ENCODE peak calls at places on chromosomes 13 and 19, in six cellular contexts. H is PC-3, J is GM23248, U is hepatocyte, R is GM12878, O is IMR-90. S is an unnamed sample. For H3K36me3 and H4K20me1, the result is how much of the 10 kb centered on the place peaks cover.

GRCh38 chr19:5865772-5866171 is 4.6 kb downstream of the FUT5 start:
- DNase-seq in H (no peak), J (no peak), U (no peak), R (no peak), O (no peak), S (no peak)

GRCh38 chr19:34990578-34991192 is 9.4 kb upstream of the GRAMD1A start:
- DNase-seq in H (no peak), J (no peak), U (no peak), R (peak), O (no peak), S (no peak)

GRCh38 chr19:38684078-38684861 is 36.8 kb downstream of the ACTN4 start:
- DNase-seq in H (peak), J (peak), U (peak), R (no peak), O (peak), S (peak)

GRCh38 chr13:113653264-113654174 is 4.5 kb downstream of the ATP4B start:
- DNase-seq in H (peak), J (no peak), U (no peak), R (no peak), O (no peak), S (no peak)

GRCh38 chr13:35887028-35887666 is 244.0 kb downstream of the DCLK1 start:
- DNase-seq in H (no peak), J (no peak), U (no peak), R (no peak), O (no peak), S (no peak)

GRCh38 chr19:722553-723101 is 13.9 kb downstream of the PALM start:
- DNase-seq in H (no peak), J (no peak), U (no peak), R (no peak), O (no peak), S (peak)

GRCh38 chr13:113232208-113233003 is 23.0 kb downstream of the CUL4A start:
- DNase-seq in H (no peak), J (no peak), U (no peak), R (no peak), O (no peak), S (no peak)

GRCh38 chr13:51019026-51019425 is 92.0 kb downstream of the C13orf42 start:
- DNase-seq in H (no peak), J (no peak), U (no peak), R (no peak), O (no peak), S (no peak)

GRCh38 chr19:19407640-19407933 is 2.1 kb downstream of the GATAD2A start:
- DNase-seq in H (no peak), J (no peak), U (no peak), R (no peak), O (no peak), S (no peak)

GRCh38 chr13:111584101-111584500 is 263.7 kb downstream of the TEX29 start:
- DNase-seq in H (no peak), J (no peak), U (no peak), R (no peak), O (no peak), S (no peak)

GRCh38 chr13:35159041-35159440 is 217.0 kb downstream of the NBEA start:
- DNase-seq in H (no peak), J (no peak), U (no peak), R (no peak), O (no peak), S (no peak)

GRCh38 chr13:28301839-28302238 is 163.5 kb downstream of the PAN3 start:
- DNase-seq in H (no peak), J (no peak), U (no peak), R (no peak), O (no peak), S (no peak)

GRCh38 chr13:50599046-50599445 is 244.4 kb downstream of the DLEU7 start:
- DNase-seq in H (no peak), J (no peak), U (no peak), R (no peak), O (no peak), S (no peak)

GRCh38 chr13:63696055-63696454 is 2280.4 kb upstream of the PCDH20 start:
- DNase-seq in H (peak), J (no peak), U (no peak), R (no peak), O (peak), S (no peak)

GRCh38 chr19:1582201-1582600 is 10.5 kb downstream of the MBD3 start:
- DNase-seq in H (no peak), J (no peak), U (no peak), R (no peak), O (no peak), S (peak)

GRCh38 chr13:109275848-109276247 is 510.5 kb downstream of the IRS2 start:
- DNase-seq in H (no peak), J (peak), U (peak), R (no peak), O (no peak), S (no peak)

GRCh38 chr19:36986601-36987000 is 70.5 kb downstream of the ZNF568 start:
- DNase-seq in H (no peak), J (no peak), U (no peak), R (no peak), O (no peak), S (no peak)

GRCh38 chr19:31385744-31386143 is 36.5 kb upstream of the TSHZ3 start:
- DNase-seq in H (no peak), J (no peak), U (no peak), R (no peak), O (no peak), S (no peak)

GRCh38 chr13:90374183-90374582 is 973.3 kb upstream of the MIR17HG start:
- DNase-seq in H (no peak), J (no peak), U (no peak), R (no peak), O (no peak), S (no peak)

GRCh38 chr19:41912899-41913475 is 15.3 kb downstream of the ERFL start:
- DNase-seq in H (no peak), J (peak), U (no peak), R (no peak), O (no peak), S (no peak)

GRCh38 chr19:955803-956746 is 28.1 kb upstream of the WDR18 start:
- DNase-seq in H (no peak), J (no peak), U (peak), R (no peak), O (no peak), S (peak)

GRCh38 chr13:28337196-28338045 is 157.5 kb downstream of the FLT1 start:
- DNase-seq in H (peak), J (peak), U (no peak), R (no peak), O (peak), S (no peak)

GRCh38 chr19:10979950-10980349 is 19.1 kb downstream of the SMARCA4 start:
- DNase-seq in H (no peak), J (peak), U (no peak), R (peak), O (no peak), S (no peak)

GRCh38 chr19:39982883-39983282 is 11.9 kb downstream of the PSMC4 start:
- DNase-seq in H (no peak), J (no peak), U (no peak), R (no peak), O (no peak), S (no peak)
- H3K36me3 ChIP-seq in H (half or more), J (under half), U (under half), R (under half), O (under half), S (under half)

DNA sequence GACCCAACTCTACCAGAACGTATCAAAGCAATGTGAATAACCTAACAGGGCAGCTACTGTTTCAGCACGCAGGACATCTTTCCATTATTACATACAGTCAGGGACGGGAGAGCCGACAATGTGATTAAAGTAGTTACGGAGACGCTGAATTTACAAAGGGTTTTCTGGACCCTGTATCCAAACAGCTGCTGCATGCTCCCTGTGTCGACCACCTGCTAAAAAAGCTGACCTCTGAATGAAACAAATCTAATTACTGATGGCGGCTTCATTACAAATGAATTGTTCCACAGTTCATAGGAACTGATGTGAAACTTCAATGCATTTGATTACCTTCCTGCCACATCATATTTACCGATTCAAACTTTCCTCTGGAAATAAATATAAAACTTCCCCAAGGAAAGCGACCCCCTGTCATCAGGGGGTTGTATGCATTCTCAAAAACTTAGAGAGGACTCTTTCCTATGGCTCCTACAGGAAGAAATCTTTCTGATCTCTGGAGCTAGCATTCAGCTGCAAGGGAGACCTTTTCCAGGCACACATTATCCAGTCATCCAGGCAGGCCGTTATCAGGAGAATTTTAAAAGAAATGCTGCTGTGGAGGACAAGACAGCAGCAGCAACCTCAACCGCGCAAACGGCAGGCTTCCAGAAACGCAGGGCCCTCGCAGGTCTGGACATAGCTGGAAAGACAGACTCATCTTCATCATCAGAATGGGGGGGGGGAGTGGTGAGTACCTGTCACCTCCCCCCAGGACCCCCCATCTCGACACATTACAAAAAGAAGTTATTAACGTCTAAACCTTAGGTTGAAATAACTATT is 3.1 kb downstream of the EFNB2 start:
- DNase-seq in H (peak), J (peak), U (peak), R (no peak), O (peak), S (no peak)
- H4K20me1 ChIP-seq in H (under half), J (under half), U (under half), R (under half), O (under half), S (under half)

DNA sequence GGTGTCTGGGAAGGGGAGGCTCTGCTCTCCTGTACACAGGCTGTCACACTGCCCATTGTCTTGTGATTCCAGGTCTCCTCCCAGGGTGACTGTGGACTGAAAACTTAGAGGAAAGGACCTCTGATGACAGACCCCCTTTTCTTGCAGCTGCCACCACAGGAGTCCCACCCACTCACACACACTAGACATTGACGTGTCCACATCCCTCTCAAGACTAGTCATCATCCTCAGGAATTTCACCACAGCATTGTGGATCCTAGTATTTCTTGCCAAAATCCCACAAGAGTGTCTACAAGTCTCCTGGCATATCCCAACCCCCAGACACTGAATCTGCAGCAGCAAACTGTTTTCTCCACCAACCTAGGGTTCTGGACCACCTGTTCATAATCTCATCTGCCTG is 5.3 kb downstream of the ZNF85 start:
- DNase-seq in H (no peak), J (peak), U (no peak), R (no peak), O (peak), S (no peak)
- H3K36me3 ChIP-seq in H (under half), J (under half), U (under half), R (under half), O (under half), S (under half)

DNA sequence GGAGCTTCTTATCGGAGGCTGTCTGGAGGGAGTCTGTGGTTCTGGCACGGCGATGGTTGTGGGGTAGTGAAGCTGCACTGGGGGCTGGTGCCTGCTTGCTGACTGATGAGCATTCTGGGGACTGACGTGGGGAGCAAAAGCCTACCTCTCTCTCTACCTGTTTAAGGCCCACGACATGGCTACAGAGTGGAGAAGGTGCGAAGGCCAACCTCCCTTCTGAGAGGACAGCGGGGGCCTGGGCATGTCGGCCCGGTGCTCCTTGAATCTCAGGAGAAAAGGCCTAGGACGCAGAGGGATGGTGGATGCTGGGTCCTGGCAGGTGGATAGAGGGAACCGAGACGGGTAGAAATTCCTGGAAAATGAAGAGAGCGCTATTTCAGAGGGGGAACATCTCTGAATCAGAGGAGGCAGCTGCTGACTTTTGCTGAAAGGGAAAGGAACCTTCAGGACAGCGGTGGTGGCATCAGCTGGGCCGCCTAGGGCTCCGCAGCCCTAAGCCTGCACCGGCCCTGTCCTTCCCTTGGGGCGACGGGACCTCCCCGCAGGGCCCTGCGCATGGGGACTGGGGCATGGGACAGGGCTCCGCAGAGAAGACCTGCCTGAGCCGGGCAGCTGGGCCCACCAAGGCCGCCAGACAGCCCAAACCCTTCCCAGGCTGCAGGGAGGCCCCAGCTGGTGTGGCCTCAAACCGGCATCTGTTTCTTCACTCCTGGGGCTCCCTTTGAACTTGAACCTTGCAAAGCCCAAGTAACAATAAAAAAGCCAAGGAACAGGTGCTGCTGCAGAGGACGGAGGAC is 35.0 kb upstream of the MEDAG start:
- DNase-seq in H (no peak), J (no peak), U (no peak), R (no peak), O (no peak), S (no peak)
- H4K20me1 ChIP-seq in H (under half), J (under half), U (under half), R (under half), O (under half), S (under half)

GRCh38 chr19:49609499-49610092 is 18.6 kb downstream of the PRR12 start:
- DNase-seq in H (no peak), J (no peak), U (no peak), R (no peak), O (no peak), S (no peak)
- H3K36me3 ChIP-seq in H (under half), J (under half), U (under half), R (under half), O (under half), S (under half)

DNA sequence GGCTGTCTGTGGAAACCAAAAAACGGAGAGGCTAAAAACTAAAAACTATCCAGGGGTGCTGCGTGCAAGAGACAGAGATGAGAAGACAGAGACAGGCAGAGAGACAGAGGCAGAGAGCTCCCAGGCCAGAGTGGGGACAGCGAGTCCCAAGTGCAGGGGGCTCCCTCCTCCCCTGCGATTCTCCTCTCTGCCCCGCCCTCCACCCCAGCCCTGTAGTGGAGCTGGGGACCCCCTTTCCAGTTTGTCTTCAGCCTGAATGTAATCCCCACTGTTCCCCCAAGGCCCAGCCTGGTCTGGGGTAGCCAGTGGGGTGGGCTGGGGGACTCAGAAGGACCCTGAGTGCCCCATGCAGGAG is 2.0 kb downstream of the NFIC start:
- DNase-seq in H (no peak), J (peak), U (no peak), R (no peak), O (no peak), S (no peak)
- H4K20me1 ChIP-seq in H (under half), J (under half), U (under half), R (under half), O (half or more), S (under half)

DNA sequence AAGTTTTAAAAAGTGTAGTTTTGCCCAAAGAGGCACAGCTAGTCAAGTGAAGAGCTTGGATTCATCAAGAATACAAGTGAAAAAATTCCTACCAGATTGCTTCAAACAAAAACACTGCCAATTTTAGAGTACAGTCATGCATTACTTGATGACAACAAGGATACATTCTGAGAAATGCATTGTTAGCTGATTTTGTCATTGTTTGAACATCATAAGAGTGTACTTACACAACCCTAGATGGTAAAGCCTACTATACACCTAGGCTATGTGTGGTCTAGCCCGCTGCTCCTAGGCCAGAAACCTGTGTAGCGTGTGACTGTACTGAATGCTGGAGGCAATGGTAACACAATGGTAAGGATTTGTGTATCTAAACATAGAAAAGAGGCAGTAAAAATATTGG is 41.1 kb downstream of the TMTC4 start:
- DNase-seq in H (peak), J (peak), U (no peak), R (no peak), O (peak), S (no peak)
- H3K36me3 ChIP-seq in H (under half), J (under half), U (under half), R (under half), O (under half), S (under half)

GRCh38 chr19:54453921-54454780 is 5.2 kb downstream of the LENG8 start:
- DNase-seq in H (no peak), J (no peak), U (no peak), R (no peak), O (no peak), S (no peak)
- H4K20me1 ChIP-seq in H (half or more), J (under half), U (half or more), R (under half), O (half or more), S (half or more)

DNA sequence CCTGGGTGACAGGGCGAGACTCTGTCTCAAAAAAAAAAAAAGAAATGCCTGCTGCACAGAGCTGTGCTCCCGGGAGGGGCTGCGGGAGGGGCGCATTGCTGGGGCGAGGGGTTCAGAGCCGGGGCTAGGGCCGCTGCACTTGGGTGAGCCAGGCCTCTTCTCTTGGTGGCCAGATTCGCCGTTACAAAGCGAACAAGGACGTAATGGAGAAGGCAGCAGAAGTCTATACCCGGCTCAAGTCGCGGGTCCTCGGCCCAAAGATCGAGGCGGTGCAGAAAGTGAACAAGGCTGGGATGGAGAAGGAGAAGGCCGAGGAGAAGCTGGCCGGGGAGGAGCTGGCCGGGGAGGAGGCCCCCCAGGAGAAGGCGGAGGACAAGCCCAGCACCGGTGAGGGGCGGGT is 19.0 kb downstream of the PLIN4 start:
- DNase-seq in H (no peak), J (no peak), U (no peak), R (no peak), O (no peak), S (no peak)
- H3K36me3 ChIP-seq in H (under half), J (under half), U (under half), R (under half), O (half or more), S (under half)